ENCODE peak calls at places on chromosomes 13 and 19, in eight cellular contexts. J is ureter, A is RCC 7860, T is nucleus accumbens, H is NCI-H1092, I is frontal cortex, E is kidney glomerular epithelial cell, X is hippocampal formation. W is an unnamed sample.

GRCh38 chr19:31497709-31498108 is 148.5 kb upstream of the TSHZ3 start:
- DNase-seq in J (no peak), A (no peak), T (no peak), H (no peak), I (no peak), E (no peak), X (no peak), W (no peak)

GRCh38 chr19:52585101-52585500 is 15.0 kb downstream of the ZNF701 start:
- DNase-seq in J (no peak), A (no peak), T (no peak), H (no peak), I (no peak), E (no peak), X (no peak), W (no peak)

GRCh38 chr19:16589917-16590316 is 17.7 kb upstream of the SLC35E1 start:
- DNase-seq in J (no peak), A (no peak), T (no peak), H (peak), I (no peak), E (no peak), X (no peak), W (no peak)

GRCh38 chr13:65260938-65261880 is 1968.9 kb downstream of the PCDH9 start:
- DNase-seq in J (no peak), A (no peak), T (no peak), H (no peak), I (no peak), E (no peak), X (no peak), W (no peak)

GRCh38 chr19:12907166-12907565 is 11.9 kb downstream of the SYCE2 start:
- DNase-seq in J (no peak), A (no peak), T (no peak), H (no peak), I (no peak), E (no peak), X (no peak), W (no peak)

GRCh38 chr13:40596484-40596883 is 70.0 kb downstream of the FOXO1 start:
- DNase-seq in J (no peak), A (no peak), T (no peak), H (no peak), I (no peak), E (no peak), X (no peak), W (no peak)

GRCh38 chr13:34224877-34225276 is 406.9 kb downstream of the RFC3 start:
- DNase-seq in J (no peak), A (no peak), T (no peak), H (no peak), I (no peak), E (no peak), X (no peak), W (no peak)

GRCh38 chr13:29754486-29754806 is 96.0 kb downstream of the UBL3 start:
- DNase-seq in J (no peak), A (no peak), T (no peak), H (no peak), I (no peak), E (no peak), X (no peak), W (no peak)

GRCh38 chr13:39941236-39941635 is 285.8 kb downstream of the COG6 start:
- DNase-seq in J (no peak), A (no peak), T (no peak), H (no peak), I (no peak), E (no peak), X (no peak), W (no peak)

GRCh38 chr19:40600086-40600917 is 867 bp upstream of the LTBP4 start:
- DNase-seq in J (no peak), A (no peak), T (no peak), H (no peak), I (peak), E (no peak), X (no peak), W (no peak)

GRCh38 chr19:2949939-2950285 is 5.1 kb upstream of the ZNF77 start:
- DNase-seq in J (no peak), A (peak), T (no peak), H (no peak), I (no peak), E (no peak), X (no peak), W (no peak)

GRCh38 chr13:19267746-19268145 is 86.1 kb upstream of the TUBA3C start:
- DNase-seq in J (no peak), A (no peak), T (no peak), H (no peak), I (no peak), E (no peak), X (no peak), W (no peak)

GRCh38 chr19:48969276-48970138 is 4.4 kb downstream of the FTL start:
- DNase-seq in J (no peak), A (no peak), T (no peak), H (no peak), I (no peak), E (no peak), X (no peak), W (no peak)

GRCh38 chr19:35911173-35911572 is 3.1 kb upstream of the TYROBP start:
- DNase-seq in J (no peak), A (no peak), T (no peak), H (no peak), I (no peak), E (no peak), X (no peak), W (no peak)

GRCh38 chr19:32448026-32448425 is 42.5 kb downstream of the DPY19L3 start:
- DNase-seq in J (no peak), A (no peak), T (no peak), H (no peak), I (no peak), E (no peak), X (no peak), W (no peak)

GRCh38 chr13:113655358-113656014 is 2.5 kb downstream of the ATP4B start:
- DNase-seq in J (no peak), A (no peak), T (no peak), H (no peak), I (no peak), E (peak), X (no peak), W (no peak)

GRCh38 chr13:52906122-52906903 is 57.9 kb upstream of the PCDH8 start:
- DNase-seq in J (no peak), A (no peak), T (no peak), H (no peak), I (no peak), E (no peak), X (no peak), W (no peak)